ENCODE peak calls at places on chromosome 4, in four cellular contexts. One of them, this sample, is unnamed.

GRCh38 chr4:23877758-23878229 is 12.1 kb downstream of the PPARGC1A start:
- DNase-seq in H1: no peak
- DNase-seq in mesendoderm: peak; percentile 57
- DNase-seq in H9: no peak
- DNase-seq in this sample: peak; percentile 84

GRCh38 chr4:163486321-163486720 is 8.2 kb upstream of the TMA16 start:
- DNase-seq in H9: no peak
- DNase-seq in H1: no peak
- DNase-seq in mesendoderm: no peak
- DNase-seq in this sample: no peak

GRCh38 chr4:124334119-124334518 is 378.4 kb downstream of the ANKRD50 start:
- DNase-seq in mesendoderm: peak; percentile 78
- DNase-seq in H1: no peak
- DNase-seq in H9: no peak
- DNase-seq in this sample: peak; percentile 89

GRCh38 chr4:38313999-38314561 is 349.9 kb upstream of the KLF3 start:
- DNase-seq in H9: no peak
- DNase-seq in H1: no peak
- DNase-seq in mesendoderm: no peak
- DNase-seq in this sample: peak; percentile 46

GRCh38 chr4:54513231-54513630 is 144.5 kb upstream of the KIT start:
- DNase-seq in H1: no peak
- DNase-seq in mesendoderm: peak; percentile 50
- DNase-seq in H9: no peak
- DNase-seq in this sample: peak; percentile 93

GRCh38 chr4:147683172-147683571 is 791 bp downstream of the PRMT9 start:
- DNase-seq in H1: no peak
- DNase-seq in H9: no peak
- DNase-seq in mesendoderm: peak; percentile 1
- DNase-seq in this sample: peak; percentile 32

GRCh38 chr4:185028625-185029024 is 10.3 kb downstream of the HELT start:
- DNase-seq in H9: no peak
- DNase-seq in H1: no peak
- DNase-seq in mesendoderm: no peak
- DNase-seq in this sample: no peak

GRCh38 chr4:168551211-168551610 is 54.4 kb downstream of the PALLD start:
- DNase-seq in H1: no peak
- DNase-seq in mesendoderm: no peak
- DNase-seq in H9: no peak
- DNase-seq in this sample: peak; percentile 91

GRCh38 chr4:114277690-114278089 is 298.2 kb upstream of the ARSJ start:
- DNase-seq in mesendoderm: no peak
- DNase-seq in H9: no peak
- DNase-seq in H1: no peak
- DNase-seq in this sample: peak; percentile 70

GRCh38 chr4:13612569-13612968 is 15.0 kb downstream of the BOD1L1 start:
- DNase-seq in mesendoderm: peak; percentile 28
- DNase-seq in H9: no peak
- DNase-seq in H1: no peak
- DNase-seq in this sample: no peak

GRCh38 chr4:125132281-125132680 is 182.5 kb upstream of the FAT4 start:
- DNase-seq in H1: no peak
- DNase-seq in H9: no peak
- DNase-seq in mesendoderm: no peak
- DNase-seq in this sample: no peak

GRCh38 chr4:77021614-77022089 is 54.1 kb downstream of the CCNI start:
- DNase-seq in H9: no peak
- DNase-seq in H1: no peak
- DNase-seq in mesendoderm: peak; percentile 79
- DNase-seq in this sample: peak; percentile 90

GRCh38 chr4:119113033-119113655 is 22.5 kb upstream of the MYOZ2 start:
- DNase-seq in H1: no peak
- DNase-seq in H9: no peak
- DNase-seq in mesendoderm: peak; percentile 34
- DNase-seq in this sample: peak; percentile 96

GRCh38 chr4:100391913-100392312 is 125.9 kb downstream of the EMCN start:
- DNase-seq in H9: no peak
- DNase-seq in H1: no peak
- DNase-seq in mesendoderm: no peak
- DNase-seq in this sample: peak; percentile 43

GRCh38 chr4:98046665-98047064 is 96.6 kb downstream of the STPG2 start:
- DNase-seq in H1: no peak
- DNase-seq in H9: peak; percentile 46
- DNase-seq in mesendoderm: peak; percentile 79
- DNase-seq in this sample: no peak

GRCh38 chr4:139191373-139191772 is 14.4 kb upstream of the ELF2 start:
- DNase-seq in H1: no peak
- DNase-seq in H9: no peak
- DNase-seq in mesendoderm: peak; percentile 53
- DNase-seq in this sample: no peak

GRCh38 chr4:92969650-92970370 is 666.0 kb downstream of the GRID2 start:
- DNase-seq in H1: no peak
- DNase-seq in H9: no peak
- DNase-seq in mesendoderm: peak; percentile 71
- DNase-seq in this sample: peak; percentile 94

GRCh38 chr4:65089666-65090065 is 580.6 kb downstream of the EPHA5 start:
- DNase-seq in mesendoderm: peak; percentile 51
- DNase-seq in H9: no peak
- DNase-seq in H1: no peak
- DNase-seq in this sample: no peak

GRCh38 chr4:62814510-62815047 is 1594.7 kb downstream of the TECRL start:
- DNase-seq in H1: no peak
- DNase-seq in H9: no peak
- DNase-seq in mesendoderm: peak; percentile 15
- DNase-seq in this sample: no peak

GRCh38 chr4:8783736-8784135 is 87.9 kb downstream of the HMX1 start:
- DNase-seq in H1: no peak
- DNase-seq in mesendoderm: no peak
- DNase-seq in H9: no peak
- DNase-seq in this sample: no peak
- H3K56ac ChIP-seq in H1: no peak overlapping the region
- H3K56ac ChIP-seq in mesendoderm: no peak overlapping the region
- H3K56ac ChIP-seq in H9: no peak overlapping the region
- H3K56ac ChIP-seq in this sample: no peak overlapping the region

GRCh38 chr4:3304831-3305609 is 12.2 kb downstream of the RGS12 start:
- DNase-seq in H9: peak; percentile 21
- DNase-seq in mesendoderm: no peak
- DNase-seq in H1: no peak
- DNase-seq in this sample: peak; percentile 52

GRCh38 chr4:3302164-3302785 is 9.5 kb downstream of the RGS12 start:
- DNase-seq in H9: no peak
- DNase-seq in mesendoderm: no peak
- DNase-seq in H1: no peak
- DNase-seq in this sample: no peak

GRCh38 chr4:3303840-3304715 is 11.3 kb downstream of the RGS12 start:
- DNase-seq in H9: no peak
- DNase-seq in mesendoderm: no peak
- DNase-seq in H1: no peak
- DNase-seq in this sample: no peak

GRCh38 chr4:3302786-3303444 is 10.1 kb downstream of the RGS12 start:
- DNase-seq in H1: peak; percentile 50
- DNase-seq in mesendoderm: no peak
- DNase-seq in H9: peak; percentile 25
- DNase-seq in this sample: no peak

DNA sequence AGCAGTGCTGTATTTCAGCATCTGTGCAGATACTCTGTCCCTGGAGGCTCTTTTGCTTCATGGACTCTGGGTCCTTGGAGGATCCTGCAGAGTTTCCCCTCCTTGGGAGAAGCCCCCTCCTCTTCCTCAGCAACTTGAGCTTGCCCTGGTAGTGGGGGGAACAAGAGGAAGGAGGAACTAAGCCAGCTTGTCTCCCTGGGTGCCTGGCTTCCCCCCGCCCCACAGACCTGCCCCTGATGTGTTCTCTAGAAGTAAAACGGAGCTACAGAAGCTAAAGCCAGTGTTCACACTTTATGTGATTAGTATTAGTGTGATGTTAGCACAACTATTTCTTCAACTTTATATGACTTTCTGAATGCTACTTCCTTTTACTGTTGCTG is 10.6 kb downstream of the RGS12 start:
- DNase-seq in mesendoderm: no peak
- DNase-seq in H1: no peak
- DNase-seq in H9: peak; percentile 21
- DNase-seq in this sample: no peak
- H3K4me1 ChIP-seq in mesendoderm: no peaks in the 10 kb centered on the region
- H3K4me1 ChIP-seq in H1: peaks cover 9% of the 10 kb centered on the region
- H3K4me1 ChIP-seq in H9: no peaks in the 10 kb centered on the region
- H3K4me1 ChIP-seq in this sample: peaks cover 23% of the 10 kb centered on the region

GRCh38 chr4:148810461-148810860 is 368.2 kb upstream of the NR3C2 start:
- DNase-seq in H1: no peak
- DNase-seq in mesendoderm: no peak
- DNase-seq in H9: no peak
- DNase-seq in this sample: no peak

GRCh38 chr4:148814030-148814429 is 371.8 kb upstream of the NR3C2 start:
- DNase-seq in H9: no peak
- DNase-seq in mesendoderm: peak; percentile 10
- DNase-seq in H1: no peak
- DNase-seq in this sample: no peak

GRCh38 chr4:148808416-148808815 is 366.2 kb upstream of the NR3C2 start:
- DNase-seq in mesendoderm: no peak
- DNase-seq in H1: no peak
- DNase-seq in H9: no peak
- DNase-seq in this sample: peak; percentile 28

GRCh38 chr4:148813289-148813688 is 371.1 kb upstream of the NR3C2 start:
- DNase-seq in mesendoderm: no peak
- DNase-seq in H1: no peak
- DNase-seq in H9: no peak
- DNase-seq in this sample: no peak
- H3K56ac ChIP-seq in mesendoderm: no peak overlapping the region
- H3K56ac ChIP-seq in H1: no peak overlapping the region
- H3K56ac ChIP-seq in H9: no peak overlapping the region
- H3K56ac ChIP-seq in this sample: no peak overlapping the region

GRCh38 chr4:5712931-5713330 is 1.9 kb downstream of the EVC start:
- DNase-seq in H9: no peak
- DNase-seq in H1: no peak
- DNase-seq in mesendoderm: no peak
- DNase-seq in this sample: no peak
- H3K4me1 ChIP-seq in H9: no peaks in the 10 kb centered on the region
- H3K4me1 ChIP-seq in H1: peaks cover 10% of the 10 kb centered on the region
- H3K4me1 ChIP-seq in mesendoderm: peaks cover 6% of the 10 kb centered on the region
- H3K4me1 ChIP-seq in this sample: peaks cover 25% of the 10 kb centered on the region

GRCh38 chr4:45004847-45005565 is 278.6 kb upstream of the GNPDA2 start:
- DNase-seq in H1: no peak
- DNase-seq in mesendoderm: no peak
- DNase-seq in H9: no peak
- DNase-seq in this sample: no peak

GRCh38 chr4:45006078-45006477 is 279.7 kb upstream of the GNPDA2 start:
- DNase-seq in mesendoderm: no peak
- DNase-seq in H9: no peak
- DNase-seq in H1: no peak
- DNase-seq in this sample: no peak

GRCh38 chr4:45007499-45007898 is 281.1 kb upstream of the GNPDA2 start:
- DNase-seq in mesendoderm: no peak
- DNase-seq in H9: no peak
- DNase-seq in H1: no peak
- DNase-seq in this sample: no peak

GRCh38 chr4:45004326-45004725 is 278.0 kb upstream of the GNPDA2 start:
- DNase-seq in H1: no peak
- DNase-seq in mesendoderm: no peak
- DNase-seq in H9: no peak
- DNase-seq in this sample: no peak
- H3K56ac ChIP-seq in H1: no peak overlapping the region
- H3K56ac ChIP-seq in mesendoderm: no peak overlapping the region
- H3K56ac ChIP-seq in H9: no peak overlapping the region
- H3K56ac ChIP-seq in this sample: no peak overlapping the region

GRCh38 chr4:155742310-155743015 is 16.4 kb upstream of the GUCY1B1 start:
- DNase-seq in H9: no peak
- DNase-seq in H1: no peak
- DNase-seq in mesendoderm: peak; percentile 18
- DNase-seq in this sample: no peak
- H3K4me1 ChIP-seq in H9: no peaks in the 10 kb centered on the region
- H3K4me1 ChIP-seq in H1: no peaks in the 10 kb centered on the region
- H3K4me1 ChIP-seq in mesendoderm: no peaks in the 10 kb centered on the region
- H3K4me1 ChIP-seq in this sample: peaks cover 15% of the 10 kb centered on the region

GRCh38 chr4:175252642-175253041 is 334.5 kb downstream of the ADAM29 start:
- DNase-seq in H9: peak; percentile 33
- DNase-seq in H1: no peak
- DNase-seq in mesendoderm: peak; percentile 21
- DNase-seq in this sample: no peak
- H3K56ac ChIP-seq in H9: no peak overlapping the region
- H3K56ac ChIP-seq in H1: no peak overlapping the region
- H3K56ac ChIP-seq in mesendoderm: no peak overlapping the region
- H3K56ac ChIP-seq in this sample: no peak overlapping the region

GRCh38 chr4:17066241-17066640 is 167.8 kb upstream of the LDB2 start:
- DNase-seq in H1: no peak
- DNase-seq in mesendoderm: peak; percentile 58
- DNase-seq in H9: no peak
- DNase-seq in this sample: peak; percentile 53

GRCh38 chr4:17066972-17067371 is 168.5 kb upstream of the LDB2 start:
- DNase-seq in H1: no peak
- DNase-seq in H9: no peak
- DNase-seq in mesendoderm: peak; percentile 67
- DNase-seq in this sample: peak; percentile 94

GRCh38 chr4:17065821-17066220 is 167.4 kb upstream of the LDB2 start:
- DNase-seq in H1: no peak
- DNase-seq in mesendoderm: no peak
- DNase-seq in H9: no peak
- DNase-seq in this sample: no peak

GRCh38 chr4:17063870-17064269 is 165.4 kb upstream of the LDB2 start:
- DNase-seq in H1: no peak
- DNase-seq in mesendoderm: no peak
- DNase-seq in H9: no peak
- DNase-seq in this sample: peak; percentile 84

DNA sequence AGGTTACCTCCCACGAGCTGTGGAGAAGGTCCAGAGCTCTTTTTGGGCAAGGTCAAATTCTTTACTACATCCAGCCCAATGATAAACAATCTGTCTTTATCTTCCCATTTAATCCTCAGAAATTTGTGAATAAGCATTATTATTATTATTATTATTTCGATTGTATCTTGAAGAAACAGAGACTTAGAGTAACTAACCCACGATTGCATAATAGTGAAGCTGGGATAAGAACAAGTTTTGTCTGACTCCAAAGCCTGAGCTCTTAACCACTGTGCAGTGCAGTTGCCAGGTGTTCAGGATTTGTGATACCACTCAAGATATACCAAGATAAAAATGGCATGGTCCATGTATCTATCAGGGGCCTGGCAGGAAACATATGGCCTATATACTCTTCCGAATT is 166.5 kb upstream of the LDB2 start:
- DNase-seq in H1: no peak
- DNase-seq in mesendoderm: no peak
- DNase-seq in H9: no peak
- DNase-seq in this sample: no peak
- H3K4me1 ChIP-seq in H1: no peaks in the 10 kb centered on the region
- H3K4me1 ChIP-seq in mesendoderm: no peaks in the 10 kb centered on the region
- H3K4me1 ChIP-seq in H9: no peaks in the 10 kb centered on the region
- H3K4me1 ChIP-seq in this sample: peaks cover 30% of the 10 kb centered on the region

This sample was measured in IMR-90.